ENCODE peak calls at places on chromosomes 11 and 22, in ten cellular contexts. M is fibroblast of lung; G is Karpas-422; R is tibial nerve; O is T47D; X is germinal center; K is foreskin keratinocyte; V is KG1; W is stimulated activated CD8-positive, alpha-beta memory T cell treated with anti-CD3 and anti-CD28 coated beads, Interleukin-12 subunit alpha, Interleukin-12 subunit beta, amount 100 ng/mL, for 4 hours; T is cardiac muscle cell. E is an unnamed sample.

GRCh38 chr22:39654959-39655579 is 84.5 kb downstream of the CACNA1I start:
- DNase-seq in X (no peak), K (no peak), R (no peak), T (no peak), W (no peak), V (no peak), M (no peak), G (peak; percentile 61), O (no peak), E (no peak)

GRCh38 chr11:132490976-132491375 is 1041.3 kb downstream of the OPCML start:
- DNase-seq in T (peak; percentile 25), M (no peak), R (no peak), O (no peak), G (no peak), V (no peak), X (no peak), K (peak; percentile 62), W (no peak), E (no peak)

GRCh38 chr11:86996953-86997570 is 40.7 kb upstream of the TMEM135 start:
- DNase-seq in G (no peak), M (no peak), W (no peak), V (no peak), X (no peak), T (no peak), R (no peak), K (no peak), O (no peak), E (no peak)

GRCh38 chr22:30506507-30506968 is 1.0 kb upstream of the SEC14L4 start:
- DNase-seq in G (no peak), X (no peak), K (no peak), O (no peak), V (no peak), M (no peak), R (no peak), T (no peak), W (no peak), E (no peak)

GRCh38 chr22:32206774-32207758 is 2.2 kb upstream of the RFPL2 start:
- DNase-seq in K (no peak), O (peak; percentile 23), W (no peak), M (no peak), R (no peak), T (peak; percentile 17), G (peak; percentile 71), V (no peak), X (no peak), E (peak; percentile 24)

GRCh38 chr11:762421-763072 is 14.7 kb downstream of the GATD1 start:
- DNase-seq in R (no peak), O (peak; percentile 56), X (peak; percentile 43), W (no peak), T (peak; percentile 74), M (peak; percentile 78), K (peak; percentile 74), G (peak; percentile 72), V (no peak), E (peak; percentile 10)

GRCh38 chr22:18001040-18001893 is 23.1 kb downstream of the MICAL3 start:
- DNase-seq in R (peak; percentile 73), W (peak; percentile 42), K (peak; percentile 94), V (peak; percentile 87), G (peak; percentile 98), T (peak; percentile 99), O (peak; percentile 99), X (peak; percentile 98), M (peak; percentile 99), E (peak; percentile 82)

GRCh38 chr11:46969379-46969778 is 32.8 kb downstream of the CSTPP1 start:
- DNase-seq in K (no peak), W (no peak), T (no peak), X (no peak), R (no peak), M (no peak), V (no peak), O (no peak), G (no peak), E (no peak)

GRCh38 chr11:61554172-61554988 is 26.5 kb downstream of the SYT7 start:
- DNase-seq in R (no peak), W (peak; percentile 8), V (no peak), K (no peak), O (no peak), G (no peak), X (no peak), T (no peak), M (no peak), E (no peak)

GRCh38 chr11:7364660-7365059 is 113.0 kb downstream of the SYT9 start:
- DNase-seq in G (no peak), K (no peak), T (no peak), V (no peak), X (no peak), R (no peak), O (no peak), M (no peak), W (no peak), E (no peak)

GRCh38 chr11:47204633-47204989 is 10.2 kb upstream of the DDB2 start:
- DNase-seq in O (no peak), G (no peak), X (no peak), K (peak; percentile 72), W (no peak), T (peak; percentile 73), R (no peak), V (no peak), M (peak; percentile 72), E (no peak)

GRCh38 chr11:123452799-123453198 is 22.7 kb downstream of the GRAMD1B start:
- DNase-seq in M (no peak), K (no peak), G (no peak), X (no peak), O (no peak), R (no peak), V (no peak), W (no peak), T (no peak), E (no peak)

GRCh38 chr11:118661425-118662301 is 17.8 kb downstream of the TREH start:
- DNase-seq in K (no peak), R (no peak), T (no peak), X (no peak), W (no peak), O (no peak), G (no peak), M (no peak), V (no peak), E (no peak)

GRCh38 chr11:118939948-118940598 is 14.3 kb upstream of the BCL9L start:
- DNase-seq in R (no peak), T (peak; percentile 65), G (peak; percentile 63), O (no peak), X (no peak), M (no peak), W (no peak), V (peak; percentile 80), K (no peak), E (no peak)

GRCh38 chr11:59187587-59187986 is 15.7 kb downstream of the DTX4 start:
- DNase-seq in V (no peak), K (no peak), M (peak; percentile 81), W (no peak), G (no peak), R (peak; percentile 49), T (peak; percentile 61), X (no peak), O (no peak), E (no peak)

GRCh38 chr11:68538025-68538424 is 77.5 kb downstream of the PPP6R3 start:
- DNase-seq in W (no peak), T (no peak), X (no peak), G (no peak), R (no peak), O (no peak), V (no peak), M (no peak), K (no peak), E (no peak)

GRCh38 chr22:35972559-35972958 is 56.1 kb downstream of the RBFOX2 start:
- DNase-seq in R (no peak), G (no peak), V (no peak), W (no peak), K (no peak), T (no peak), M (no peak), O (no peak), X (no peak), E (no peak)

GRCh38 chr22:46829140-46829891 is 66.9 kb downstream of the TBC1D22A start:
- DNase-seq in M (peak; percentile 91), V (no peak), W (no peak), X (no peak), R (no peak), G (no peak), O (no peak), K (peak; percentile 80), T (peak; percentile 91), E (no peak)

GRCh38 chr11:71298016-71298550 is 45.7 kb upstream of the SHANK2 start:
- DNase-seq in R (no peak), X (no peak), W (no peak), T (no peak), O (no peak), K (no peak), G (no peak), M (no peak), V (no peak), E (no peak)

GRCh38 chr22:35997438-35997837 is 31.2 kb downstream of the RBFOX2 start:
- DNase-seq in R (no peak), V (no peak), X (no peak), O (no peak), T (peak; percentile 76), M (peak; percentile 83), W (no peak), G (no peak), K (no peak), E (no peak)

GRCh38 chr11:116175707-116176106 is 597.1 kb downstream of the BUD13 start:
- DNase-seq in X (no peak), V (no peak), R (no peak), M (no peak), O (no peak), K (no peak), W (no peak), T (no peak), G (no peak), E (no peak)

GRCh38 chr11:78039919-78040671 is 17.0 kb upstream of the KCTD14 start:
- DNase-seq in V (peak; percentile 83), O (no peak), G (peak; percentile 46), T (peak; percentile 91), R (peak; percentile 33), M (peak; percentile 74), X (no peak), W (no peak), K (peak; percentile 40), E (peak; percentile 57)

GRCh38 chr11:64305691-64306562 is 603 bp downstream of the ESRRA start:
- DNase-seq in T (peak; percentile 42), K (no peak), G (peak; percentile 88), O (no peak), R (no peak), W (peak; percentile 59), X (peak; percentile 32), M (peak; percentile 51), V (peak; percentile 74), E (peak; percentile 56)

GRCh38 chr11:61854206-61854875 is 26.2 kb downstream of the FADS2 start:
- DNase-seq in W (no peak), O (no peak), G (no peak), R (no peak), K (no peak), M (no peak), T (no peak), V (no peak), X (no peak), E (no peak)

GRCh38 chr11:33778682-33779081 is 4.4 kb upstream of the FBXO3 start:
- DNase-seq in G (no peak), M (peak; percentile 80), K (no peak), O (no peak), X (no peak), T (peak; percentile 82), V (no peak), R (no peak), W (no peak), E (no peak)

GRCh38 chr22:44668190-44668885 is 33.7 kb upstream of the PRR5 start:
- DNase-seq in X (no peak), R (no peak), O (no peak), M (no peak), G (no peak), V (no peak), K (no peak), T (peak; percentile 24), W (peak; percentile 32), E (no peak)

GRCh38 chr11:33734441-33735165 is 1.6 kb downstream of the CD59 start:
- DNase-seq in K (no peak), V (no peak), M (peak; percentile 65), G (no peak), O (no peak), W (no peak), X (no peak), T (peak; percentile 71), R (no peak), E (no peak)

GRCh38 chr22:25651332-25651731 is 86.9 kb downstream of the GRK3 start:
- DNase-seq in M (no peak), R (no peak), V (no peak), X (peak; percentile 8), O (no peak), K (no peak), W (no peak), G (no peak), T (no peak), E (peak; percentile 35)

E was measured in NCI-H510A treated with DMSO at 0.1 percent for 48 hours.